ENCODE peak calls at places on chromosomes 6 and 20, in seven cellular contexts. K is activated CD8-positive, alpha-beta memory T cell treated with anti-CD3 and anti-CD28 coated beads, Interleukin-2, amount 50 U/mL, for 4 hours; H is nephron progenitor cell; T is activated naive CD4-positive, alpha-beta T cell treated with Interleukin-2 at 50 U/mL for 16 hours; G is effector CD4-positive, alpha-beta T cell; O is neural crest cell; Y is BE2C. X is an unnamed sample.

GRCh38 chr20:62401331-62401779 is 5.7 kb downstream of the CABLES2 start:
- DNase-seq in K (no peak), H (peak), T (no peak), G (no peak), O (no peak), Y (no peak), X (no peak)

GRCh38 chr6:105793132-105793531 is 293.0 kb upstream of the PRDM1 start:
- DNase-seq in K (no peak), H (no peak), T (no peak), G (no peak), O (no peak), Y (no peak), X (no peak)

GRCh38 chr6:122568865-122569264 is 41.3 kb upstream of the PKIB start:
- DNase-seq in K (no peak), H (no peak), T (no peak), G (no peak), O (no peak), Y (no peak), X (no peak)

GRCh38 chr6:17842014-17842776 is 135.5 kb upstream of the NUP153 start:
- DNase-seq in K (no peak), H (no peak), T (no peak), G (no peak), O (no peak), Y (no peak), X (no peak)

GRCh38 chr6:54771968-54772367 is 74.6 kb upstream of the FAM83B start:
- DNase-seq in K (no peak), H (no peak), T (no peak), G (no peak), O (no peak), Y (no peak), X (no peak)

GRCh38 chr6:92479821-92480220 is 939.5 kb downstream of the EPHA7 start:
- DNase-seq in K (no peak), H (no peak), T (no peak), G (no peak), O (no peak), Y (peak), X (no peak)

GRCh38 chr6:136566007-136566487 is 15.8 kb upstream of the MAP7 start:
- DNase-seq in K (no peak), H (no peak), T (no peak), G (no peak), O (no peak), Y (no peak), X (no peak)

GRCh38 chr20:3510110-3510509 is 39.3 kb downstream of the ATRN start:
- DNase-seq in K (no peak), H (no peak), T (no peak), G (no peak), O (no peak), Y (no peak), X (no peak)

GRCh38 chr20:51258582-51259175 is 235.8 kb upstream of the KCNG1 start:
- DNase-seq in K (no peak), H (no peak), T (no peak), G (no peak), O (no peak), Y (no peak), X (no peak)

GRCh38 chr6:97557355-97557754 is 274.3 kb upstream of the MMS22L start:
- DNase-seq in K (no peak), H (no peak), T (no peak), G (no peak), O (no peak), Y (no peak), X (no peak)

GRCh38 chr6:14321992-14322772 is 204.6 kb downstream of the CD83 start:
- DNase-seq in K (no peak), H (no peak), T (no peak), G (no peak), O (no peak), Y (no peak), X (no peak)

GRCh38 chr6:37783831-37784584 is 35.5 kb upstream of the ZFAND3 start:
- DNase-seq in K (peak), H (peak), T (peak), G (no peak), O (no peak), Y (peak), X (peak)

GRCh38 chr6:146901940-146902816 is 302.0 kb upstream of the STXBP5 start:
- DNase-seq in K (no peak), H (no peak), T (no peak), G (no peak), O (no peak), Y (no peak), X (no peak)

GRCh38 chr6:63448229-63448628 is 124.1 kb upstream of the LOC128125822 start:
- DNase-seq in K (no peak), H (no peak), T (no peak), G (no peak), O (no peak), Y (no peak), X (no peak)

GRCh38 chr6:129901910-129902309 is 40.8 kb upstream of the TMEM244 start:
- DNase-seq in K (no peak), H (no peak), T (no peak), G (no peak), O (no peak), Y (no peak), X (no peak)

GRCh38 chr20:33554914-33555420 is 65.1 kb downstream of the CBFA2T2 start:
- DNase-seq in K (peak), H (no peak), T (peak), G (peak), O (no peak), Y (no peak), X (peak)

GRCh38 chr6:90350689-90351554 is 54.3 kb upstream of the BACH2 start:
- DNase-seq in K (peak), H (no peak), T (peak), G (no peak), O (no peak), Y (no peak), X (peak)

GRCh38 chr6:21098744-21099143 is 494.8 kb upstream of the SOX4 start:
- DNase-seq in K (no peak), H (no peak), T (no peak), G (no peak), O (no peak), Y (no peak), X (no peak)

GRCh38 chr6:99608059-99608885 is 1.6 kb downstream of the PRDM13 start:
- DNase-seq in K (no peak), H (no peak), T (no peak), G (no peak), O (no peak), Y (no peak), X (no peak)

GRCh38 chr6:95866732-95867131 is 149.0 kb upstream of the FUT9 start:
- DNase-seq in K (no peak), H (no peak), T (no peak), G (no peak), O (no peak), Y (peak), X (no peak)

GRCh38 chr6:125930810-125931418 is 25.7 kb upstream of the HINT3 start:
- DNase-seq in K (no peak), H (no peak), T (no peak), G (no peak), O (no peak), Y (no peak), X (no peak)

GRCh38 chr6:106287215-106287614 is 38.3 kb downstream of the ATG5 start:
- DNase-seq in K (no peak), H (no peak), T (no peak), G (no peak), O (no peak), Y (no peak), X (no peak)

GRCh38 chr20:31998246-31998645 is 12.0 kb upstream of the CCM2L start:
- DNase-seq in K (no peak), H (no peak), T (no peak), G (no peak), O (no peak), Y (no peak), X (no peak)

GRCh38 chr6:25747477-25747876 is 7.1 kb upstream of the SLC17A4 start:
- DNase-seq in K (no peak), H (no peak), T (no peak), G (no peak), O (no peak), Y (no peak), X (no peak)

GRCh38 chr20:4956200-4956810 is 45.0 kb downstream of the SLC23A2 start:
- DNase-seq in K (no peak), H (no peak), T (no peak), G (no peak), O (no peak), Y (no peak), X (no peak)

GRCh38 chr6:111841822-111842221 is 31.4 kb downstream of the FYN start:
- DNase-seq in K (no peak), H (no peak), T (peak), G (peak), O (no peak), Y (no peak), X (peak)